ENCODE peak calls at places on chromosomes 12 and 14, in eight cellular contexts. K is lower leg skin, X is stomach, H is fibroblast of mammary gland, C is neural progenitor cell, S is GM10248, P is cardiac fibroblast, E is heart left ventricle. A is an unnamed sample.

GRCh38 chr12:103886398-103886797 is 43.8 kb upstream of the HSP90B1 start:
- DNase-seq in X (no peak), P (no peak), E (no peak), S (no peak), H (no peak), C (no peak), K (no peak), A (no peak)

GRCh38 chr12:113591480-113591971 is 119.9 kb upstream of the LHX5 start:
- DNase-seq in P (no peak), H (no peak), S (peak), E (no peak), X (no peak), K (no peak), C (peak), A (peak)

GRCh38 chr12:70535896-70536374 is 101.3 kb downstream of the PTPRB start:
- DNase-seq in E (peak), S (no peak), X (no peak), P (peak), H (no peak), C (no peak), K (no peak), A (no peak)

GRCh38 chr14:56094063-56094462 is 24.1 kb upstream of the PELI2 start:
- DNase-seq in E (no peak), C (no peak), K (no peak), X (no peak), H (no peak), S (no peak), P (no peak), A (no peak)

GRCh38 chr12:12278899-12279298 is 12.1 kb upstream of the LRP6 start:
- DNase-seq in H (peak), X (no peak), K (no peak), C (no peak), E (no peak), S (no peak), P (peak), A (no peak)

GRCh38 chr12:117124421-117125274 is 25.4 kb upstream of the TESC start:
- DNase-seq in C (no peak), K (no peak), E (no peak), H (no peak), S (no peak), P (no peak), X (no peak), A (no peak)

GRCh38 chr12:16605666-16606116 is 271 bp downstream of the LMO3 start:
- DNase-seq in X (no peak), S (peak), K (no peak), C (peak), E (no peak), P (peak), H (peak), A (peak)

GRCh38 chr14:102390486-102390885 is 27.7 kb downstream of the TECPR2 start:
- DNase-seq in E (no peak), H (peak), X (no peak), K (no peak), P (peak), C (no peak), S (no peak), A (no peak)

GRCh38 chr14:31127690-31128089 is 79.9 kb downstream of the HECTD1 start:
- DNase-seq in X (no peak), S (peak), C (no peak), E (no peak), P (no peak), H (no peak), K (no peak), A (peak)

GRCh38 chr14:68501621-68502052 is 291.2 kb downstream of the ZFP36L1 start:
- DNase-seq in K (no peak), E (peak), X (peak), P (no peak), C (no peak), S (no peak), H (no peak), A (no peak)

GRCh38 chr12:75452675-75453330 is 27.8 kb upstream of the GLIPR1 start:
- DNase-seq in E (no peak), X (no peak), H (peak), S (no peak), P (peak), C (no peak), K (no peak), A (no peak)

GRCh38 chr14:31261859-31262739 is 54.5 kb upstream of the HECTD1 start:
- DNase-seq in H (peak), P (peak), X (peak), K (peak), C (peak), E (no peak), S (no peak), A (no peak)

GRCh38 chr14:72525087-72525909 is 368.6 kb downstream of the DPF3 start:
- DNase-seq in X (no peak), H (no peak), P (no peak), C (no peak), K (no peak), E (no peak), S (no peak), A (no peak)
- TF ChIP-seq CTCF in X (no peak), H (no peak), P (no peak), C (no peak), K (no peak), E (no peak), S (no peak), A (no peak)

GRCh38 chr12:89707992-89708792 is 446 bp downstream of the ATP2B1 start:
- DNase-seq in K (peak), H (no peak), P (peak), C (peak), S (peak), E (peak), X (peak), A (peak)
- TF ChIP-seq CTCF in K (no peak), H (no peak), P (peak), C (peak), S (peak), E (no peak), X (no peak), A (peak)

GRCh38 chr12:61853945-61854344 is 406.3 kb upstream of the USP15 start:
- DNase-seq in P (no peak), C (no peak), H (no peak), K (no peak), X (no peak), E (no peak), S (no peak), A (no peak)

GRCh38 chr12:61860439-61860838 is 399.8 kb upstream of the USP15 start:
- DNase-seq in H (no peak), P (no peak), S (no peak), E (no peak), K (no peak), X (no peak), C (peak), A (no peak)

GRCh38 chr12:61854902-61855301 is 405.3 kb upstream of the USP15 start:
- DNase-seq in S (no peak), H (peak), X (no peak), P (peak), K (no peak), E (no peak), C (no peak), A (no peak)

GRCh38 chr12:61857968-61858367 is 402.2 kb upstream of the USP15 start:
- DNase-seq in S (no peak), P (no peak), K (no peak), E (no peak), H (no peak), C (no peak), X (no peak), A (no peak)
- TF ChIP-seq CTCF in S (no peak), P (no peak), K (no peak), E (no peak), H (no peak), C (no peak), X (no peak), A (no peak)

GRCh38 chr12:129186952-129187351 is 333.7 kb downstream of the GLT1D1 start:
- DNase-seq in S (no peak), P (no peak), X (no peak), E (no peak), H (no peak), K (no peak), C (peak), A (no peak)
- TF ChIP-seq CTCF in S (no peak), P (no peak), X (no peak), E (no peak), H (no peak), K (no peak), C (peak), A (no peak)

GRCh38 chr12:108563804-108564151 is 1.4 kb downstream of the ISCU start:
- DNase-seq in E (no peak), K (no peak), X (no peak), P (no peak), S (no peak), H (no peak), C (no peak), A (no peak)
- TF ChIP-seq CTCF in E (peak), K (no peak), X (peak), P (no peak), S (no peak), H (no peak), C (no peak), A (no peak)

DNA sequence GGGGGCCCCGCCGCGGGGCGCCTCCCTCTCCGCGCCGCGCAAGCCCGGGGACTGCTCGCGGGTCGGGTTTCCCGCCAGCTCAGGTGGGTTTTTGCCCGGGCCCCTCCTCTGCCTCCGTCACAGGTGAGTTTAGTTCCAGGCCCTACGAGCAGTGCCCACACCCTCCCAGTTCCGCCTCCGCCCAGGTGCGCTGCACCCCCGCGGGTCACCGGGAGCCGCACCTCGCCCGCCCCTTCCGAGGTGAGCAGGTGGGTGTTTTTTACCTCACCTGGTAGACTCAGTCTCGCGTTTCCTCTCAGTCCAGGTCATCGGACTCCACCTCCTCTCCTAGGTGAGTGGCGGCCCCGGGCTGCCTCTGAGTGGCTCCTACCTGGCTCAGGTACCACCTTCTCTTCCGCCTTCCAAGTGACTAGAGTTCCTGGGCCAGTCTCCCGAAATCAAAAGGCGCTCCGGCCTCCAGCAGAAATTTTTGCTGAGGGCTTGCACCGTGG is at the start of gene TMEM30B:
- DNase-seq in K (peak), H (no peak), E (no peak), C (no peak), X (peak), P (no peak), S (no peak), A (peak)
- TF ChIP-seq CTCF in K (no peak), H (no peak), E (no peak), C (no peak), X (no peak), P (no peak), S (no peak), A (no peak)

DNA sequence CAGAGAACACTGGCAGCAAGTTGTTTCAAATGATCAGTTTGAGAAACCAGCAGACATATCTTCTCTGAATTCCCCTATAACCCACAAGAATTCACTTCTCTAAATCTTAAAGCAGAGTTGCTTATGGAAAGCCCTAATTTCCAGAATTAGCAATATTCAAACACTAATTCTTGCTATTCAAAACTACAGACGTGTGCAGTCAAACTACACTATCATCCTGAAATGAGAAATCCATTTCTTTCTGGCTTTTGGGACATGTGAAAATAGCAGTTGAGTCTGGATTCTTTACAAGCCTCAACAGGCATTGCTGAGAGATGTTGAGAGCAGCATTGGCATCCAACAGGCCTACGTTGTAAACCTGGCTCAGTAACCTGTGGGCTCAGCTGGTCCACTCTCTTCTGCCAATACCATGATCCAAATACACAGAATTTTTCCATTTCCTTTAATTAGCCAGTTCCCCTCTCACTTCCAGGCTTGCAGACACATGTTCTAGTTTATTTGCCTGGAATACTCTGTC is 74.6 kb upstream of the TMTC1 start:
- DNase-seq in C (no peak), E (no peak), K (peak), S (no peak), P (no peak), X (no peak), H (no peak), A (no peak)
- TF ChIP-seq CTCF in C (no peak), E (no peak), K (no peak), S (no peak), P (no peak), X (no peak), H (no peak), A (no peak)

GRCh38 chr14:104731249-104731924 is 7.4 kb downstream of the ADSS1 start:
- DNase-seq in C (peak), H (no peak), K (no peak), P (no peak), X (no peak), S (no peak), E (no peak), A (no peak)
- TF ChIP-seq CTCF in C (peak), H (peak), K (no peak), P (peak), X (no peak), S (peak), E (no peak), A (no peak)

DNA sequence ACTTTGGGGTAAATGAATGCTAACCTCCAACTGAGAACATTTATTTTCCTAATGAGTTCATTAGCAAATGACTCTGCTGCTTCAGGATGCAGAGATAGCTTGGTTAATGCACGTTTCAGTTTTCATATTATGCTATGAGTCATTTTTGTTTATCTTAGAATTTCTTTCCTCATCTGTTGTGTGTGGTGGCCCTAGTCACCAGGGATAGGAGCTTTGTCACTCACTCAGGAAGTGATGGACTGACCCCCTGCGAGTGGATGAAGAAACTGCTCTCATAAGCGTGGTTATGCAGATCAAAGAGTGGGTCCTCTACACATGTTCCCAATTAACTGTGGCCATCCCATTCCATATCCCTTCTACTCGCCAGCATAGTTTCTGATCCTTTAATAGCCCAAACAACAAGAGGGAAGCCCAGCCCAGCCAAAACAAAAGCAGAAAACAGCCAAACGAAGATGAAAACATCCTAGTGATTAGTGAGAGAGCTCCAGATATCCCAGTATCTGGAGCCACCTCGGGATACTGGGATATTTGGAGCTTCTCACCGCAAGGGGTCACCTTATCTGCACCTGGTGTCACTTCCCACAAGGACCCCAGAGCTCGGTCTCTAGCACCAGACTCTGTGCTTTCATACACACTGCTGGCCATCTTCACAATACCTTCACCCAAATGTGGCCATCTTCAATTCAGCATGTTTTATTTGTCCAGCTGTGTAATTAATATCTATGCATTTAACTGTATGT is 8.6 kb downstream of the TC2N start:
- DNase-seq in E (no peak), H (peak), P (peak), C (no peak), X (no peak), K (peak), S (peak), A (peak)
- TF ChIP-seq CTCF in E (no peak), H (peak), P (peak), C (no peak), X (no peak), K (no peak), S (peak), A (peak)

GRCh38 chr14:61586539-61587396 is 108.5 kb upstream of the HIF1A start:
- DNase-seq in C (no peak), E (peak), K (no peak), H (peak), S (no peak), P (peak), X (no peak), A (no peak)
- TF ChIP-seq CTCF in C (no peak), E (no peak), K (no peak), H (no peak), S (no peak), P (no peak), X (no peak), A (no peak)

A was measured in GM13976.